ENCODE peak calls at places on chromosomes 11 and 22, in nine cellular contexts. One of them, this sample, is unnamed.
A peak's percentile ranks its signal among the peaks of the same experiment; 100 is the strongest.

GRCh38 chr11:20078846-20079245 is 81.4 kb downstream of the DBX1 start:
- DNase-seq in hepatocyte: no peak
- DNase-seq in suprapubic skin: no peak
- DNase-seq in A549: no peak
- DNase-seq in transverse colon: no peak
- DNase-seq in colonic mucosa: no peak
- DNase-seq in GM12865: no peak
- DNase-seq in prostate gland: no peak
- DNase-seq in stomach: no peak
- DNase-seq in this sample: no peak

GRCh38 chr11:123202155-123202714 is 7.2 kb upstream of the CLMP start:
- DNase-seq in hepatocyte: no peak
- DNase-seq in suprapubic skin: no peak
- DNase-seq in A549: no peak
- DNase-seq in transverse colon: peak; percentile 48
- DNase-seq in colonic mucosa: no peak
- DNase-seq in GM12865: no peak
- DNase-seq in prostate gland: no peak
- DNase-seq in stomach: no peak
- DNase-seq in this sample: peak; percentile 98

GRCh38 chr11:134401825-134402809 is 9.9 kb downstream of the B3GAT1 start:
- DNase-seq in hepatocyte: no peak
- DNase-seq in suprapubic skin: no peak
- DNase-seq in A549: no peak
- DNase-seq in transverse colon: no peak
- DNase-seq in colonic mucosa: no peak
- DNase-seq in GM12865: no peak
- DNase-seq in prostate gland: no peak
- DNase-seq in stomach: peak; percentile 74
- DNase-seq in this sample: no peak

GRCh38 chr22:23193420-23193819 is 13.1 kb downstream of the BCR start:
- DNase-seq in hepatocyte: no peak
- DNase-seq in suprapubic skin: no peak
- DNase-seq in A549: no peak
- DNase-seq in transverse colon: no peak
- DNase-seq in colonic mucosa: no peak
- DNase-seq in GM12865: no peak
- DNase-seq in prostate gland: no peak
- DNase-seq in stomach: no peak
- DNase-seq in this sample: no peak

GRCh38 chr22:29782061-29782845 is 15.1 kb downstream of the UQCR10 start:
- DNase-seq in hepatocyte: peak; percentile 42
- DNase-seq in suprapubic skin: no peak
- DNase-seq in A549: no peak
- DNase-seq in transverse colon: peak; percentile 74
- DNase-seq in colonic mucosa: peak; percentile 65
- DNase-seq in GM12865: no peak
- DNase-seq in prostate gland: peak; percentile 89
- DNase-seq in stomach: peak; percentile 87
- DNase-seq in this sample: no peak

GRCh38 chr11:116517077-116517476 is 255.7 kb downstream of the BUD13 start:
- DNase-seq in hepatocyte: peak; percentile 46
- DNase-seq in suprapubic skin: no peak
- DNase-seq in A549: no peak
- DNase-seq in transverse colon: no peak
- DNase-seq in colonic mucosa: no peak
- DNase-seq in GM12865: no peak
- DNase-seq in prostate gland: no peak
- DNase-seq in stomach: peak; percentile 22
- DNase-seq in this sample: no peak

GRCh38 chr11:10294289-10294953 is 402 bp upstream of the SBF2 start:
- DNase-seq in hepatocyte: peak; percentile 70
- DNase-seq in suprapubic skin: peak; percentile 80
- DNase-seq in A549: peak; percentile 62
- DNase-seq in transverse colon: peak; percentile 41
- DNase-seq in colonic mucosa: peak; percentile 61
- DNase-seq in GM12865: no peak
- DNase-seq in prostate gland: peak; percentile 55
- DNase-seq in stomach: no peak
- DNase-seq in this sample: peak; percentile 95

GRCh38 chr11:62482753-62483152 is 63.9 kb downstream of the AHNAK start:
- DNase-seq in hepatocyte: no peak
- DNase-seq in suprapubic skin: no peak
- DNase-seq in A549: no peak
- DNase-seq in transverse colon: no peak
- DNase-seq in colonic mucosa: no peak
- DNase-seq in GM12865: no peak
- DNase-seq in prostate gland: no peak
- DNase-seq in stomach: no peak
- DNase-seq in this sample: no peak

GRCh38 chr11:5274340-5274739 is 4.6 kb upstream of the HBE1 start:
- DNase-seq in hepatocyte: no peak
- DNase-seq in suprapubic skin: no peak
- DNase-seq in A549: no peak
- DNase-seq in transverse colon: no peak
- DNase-seq in colonic mucosa: no peak
- DNase-seq in GM12865: no peak
- DNase-seq in prostate gland: no peak
- DNase-seq in stomach: no peak
- DNase-seq in this sample: no peak

GRCh38 chr11:44315947-44316387 is 6.0 kb upstream of the ALX4 start:
- DNase-seq in hepatocyte: peak; percentile 63
- DNase-seq in suprapubic skin: no peak
- DNase-seq in A549: peak; percentile 44
- DNase-seq in transverse colon: no peak
- DNase-seq in colonic mucosa: no peak
- DNase-seq in GM12865: no peak
- DNase-seq in prostate gland: no peak
- DNase-seq in stomach: no peak
- DNase-seq in this sample: no peak

GRCh38 chr11:116078101-116078561 is 573.9 kb upstream of the CADM1 start:
- DNase-seq in hepatocyte: peak; percentile 15
- DNase-seq in suprapubic skin: no peak
- DNase-seq in A549: no peak
- DNase-seq in transverse colon: no peak
- DNase-seq in colonic mucosa: no peak
- DNase-seq in GM12865: peak; percentile 51
- DNase-seq in prostate gland: no peak
- DNase-seq in stomach: no peak
- DNase-seq in this sample: no peak

GRCh38 chr11:20055312-20055711 is 105.0 kb downstream of the DBX1 start:
- DNase-seq in hepatocyte: no peak
- DNase-seq in suprapubic skin: no peak
- DNase-seq in A549: no peak
- DNase-seq in transverse colon: no peak
- DNase-seq in colonic mucosa: no peak
- DNase-seq in GM12865: no peak
- DNase-seq in prostate gland: no peak
- DNase-seq in stomach: no peak
- DNase-seq in this sample: no peak

GRCh38 chr11:40293655-40294342 is 1165.7 kb downstream of the LRRC4C start:
- DNase-seq in hepatocyte: peak; percentile 88
- DNase-seq in suprapubic skin: peak; percentile 59
- DNase-seq in A549: peak; percentile 82
- DNase-seq in transverse colon: peak; percentile 16
- DNase-seq in colonic mucosa: peak; percentile 37
- DNase-seq in GM12865: peak; percentile 70
- DNase-seq in prostate gland: peak; percentile 9
- DNase-seq in stomach: peak; percentile 59
- DNase-seq in this sample: peak; percentile 85

GRCh38 chr11:33970984-33971466 is 79.1 kb upstream of the LMO2 start:
- DNase-seq in hepatocyte: peak; percentile 77
- DNase-seq in suprapubic skin: peak; percentile 62
- DNase-seq in A549: peak; percentile 66
- DNase-seq in transverse colon: peak; percentile 32
- DNase-seq in colonic mucosa: peak; percentile 37
- DNase-seq in GM12865: peak; percentile 67
- DNase-seq in prostate gland: peak; percentile 35
- DNase-seq in stomach: peak; percentile 30
- DNase-seq in this sample: peak; percentile 54

GRCh38 chr11:44104472-44105294 is 9.2 kb downstream of the EXT2 start:
- DNase-seq in hepatocyte: no peak
- DNase-seq in suprapubic skin: no peak
- DNase-seq in A549: peak; percentile 37
- DNase-seq in transverse colon: no peak
- DNase-seq in colonic mucosa: no peak
- DNase-seq in GM12865: no peak
- DNase-seq in prostate gland: no peak
- DNase-seq in stomach: no peak
- DNase-seq in this sample: no peak

GRCh38 chr22:39364646-39365405 is 15.0 kb downstream of the SYNGR1 start:
- DNase-seq in hepatocyte: no peak
- DNase-seq in suprapubic skin: no peak
- DNase-seq in A549: no peak
- DNase-seq in transverse colon: no peak
- DNase-seq in colonic mucosa: no peak
- DNase-seq in GM12865: no peak
- DNase-seq in prostate gland: no peak
- DNase-seq in stomach: no peak
- DNase-seq in this sample: no peak

DNA sequence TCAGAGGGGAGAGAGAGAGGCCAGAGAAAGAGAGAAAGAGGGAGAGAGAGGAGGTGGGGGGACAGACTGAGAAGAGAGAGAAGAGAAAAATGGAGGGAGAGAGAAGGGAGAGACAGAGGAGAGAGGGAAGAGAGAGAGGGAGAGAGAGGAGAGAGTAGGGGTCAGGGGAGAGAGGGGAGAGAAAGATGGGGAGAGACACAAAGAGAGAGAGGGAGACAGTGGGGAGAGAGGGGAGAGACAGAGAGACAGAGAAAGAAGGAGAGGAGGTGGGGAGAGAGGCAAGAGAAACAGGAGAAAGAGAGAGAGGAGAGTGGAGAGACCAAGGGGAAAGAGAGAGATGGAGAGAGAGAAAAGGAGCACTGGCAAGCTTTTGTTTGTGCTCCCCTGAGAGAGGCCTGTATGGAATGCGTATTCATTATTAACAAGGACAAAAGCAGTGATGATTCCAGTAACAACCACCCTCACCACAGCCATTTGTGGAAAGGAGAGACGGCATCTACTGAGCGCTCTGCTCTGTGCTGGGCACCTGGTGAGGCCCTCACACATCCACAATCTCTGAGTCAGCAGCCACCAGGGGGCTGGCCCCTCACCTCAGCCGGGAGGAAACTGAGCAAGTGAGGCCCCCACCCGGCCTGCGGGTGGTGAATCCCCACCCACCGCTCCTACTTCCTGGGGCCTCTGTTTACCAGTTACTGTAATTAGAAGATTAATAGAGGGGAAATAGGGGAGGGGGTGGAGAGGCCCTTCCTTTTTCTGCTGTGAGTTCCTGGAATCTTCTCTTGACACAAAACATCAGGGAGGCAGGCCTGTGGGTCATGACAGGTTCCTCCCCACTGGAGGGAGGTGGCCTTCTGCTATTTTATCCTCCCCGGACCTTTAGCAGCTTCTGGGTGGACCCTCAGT is 14.7 kb upstream of the MIAT start:
- DNase-seq in hepatocyte: no peak
- DNase-seq in suprapubic skin: no peak
- DNase-seq in A549: no peak
- DNase-seq in transverse colon: peak; percentile 53
- DNase-seq in colonic mucosa: no peak
- DNase-seq in GM12865: peak; percentile 65
- DNase-seq in prostate gland: no peak
- DNase-seq in stomach: peak; percentile 39
- DNase-seq in this sample: no peak
- TF ChIP-seq CTCF in hepatocyte: no peak
- TF ChIP-seq CTCF in suprapubic skin: no peak
- TF ChIP-seq CTCF in A549: no peak
- TF ChIP-seq CTCF in transverse colon: no peak
- TF ChIP-seq CTCF in colonic mucosa: no peak
- TF ChIP-seq CTCF in GM12865: peak; percentile 35
- TF ChIP-seq CTCF in prostate gland: no peak
- TF ChIP-seq CTCF in stomach: no peak
- TF ChIP-seq CTCF in this sample: peak; percentile 13

DNA sequence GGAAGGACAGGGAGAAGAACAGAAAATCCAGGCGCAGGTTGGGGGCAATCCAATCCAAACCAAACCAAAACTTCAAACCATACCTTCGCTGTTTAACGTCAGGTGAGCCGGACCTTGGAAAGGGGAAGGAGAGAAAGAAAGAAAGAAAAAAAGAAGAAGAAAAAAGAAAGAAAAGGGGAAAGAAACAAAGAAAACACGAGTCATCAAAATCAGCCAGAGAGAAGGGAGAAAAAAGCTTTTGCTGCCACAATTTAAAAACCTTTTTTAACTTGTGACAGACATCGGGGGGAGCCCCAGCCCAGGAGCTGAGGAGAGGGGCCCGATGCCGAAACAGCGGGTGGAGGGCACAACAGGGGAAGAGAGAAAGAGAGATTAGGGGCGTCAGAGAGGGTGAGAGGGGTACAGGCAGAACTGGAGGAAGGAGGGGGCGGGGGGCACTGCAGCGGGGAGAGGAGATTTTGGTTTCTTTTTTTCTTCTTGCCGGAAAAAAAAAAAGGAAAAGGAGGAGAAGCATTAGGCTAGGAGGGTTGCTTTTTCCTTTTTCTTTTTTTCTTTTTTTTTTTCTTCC is 30.1 kb downstream of the NRXN2 start:
- DNase-seq in hepatocyte: no peak
- DNase-seq in suprapubic skin: no peak
- DNase-seq in A549: no peak
- DNase-seq in transverse colon: no peak
- DNase-seq in colonic mucosa: no peak
- DNase-seq in GM12865: no peak
- DNase-seq in prostate gland: no peak
- DNase-seq in stomach: no peak
- DNase-seq in this sample: no peak
- H3K4me3 ChIP-seq in hepatocyte: no peak overlapping the region
- H3K4me3 ChIP-seq in suprapubic skin: no peak overlapping the region
- H3K4me3 ChIP-seq in A549: no peak overlapping the region
- H3K4me3 ChIP-seq in transverse colon: no peak overlapping the region
- H3K4me3 ChIP-seq in colonic mucosa: no peak overlapping the region
- H3K4me3 ChIP-seq in GM12865: no peak overlapping the region
- H3K4me3 ChIP-seq in prostate gland: no peak overlapping the region
- H3K4me3 ChIP-seq in stomach: no peak overlapping the region
- H3K4me3 ChIP-seq in this sample: no peak overlapping the region

DNA sequence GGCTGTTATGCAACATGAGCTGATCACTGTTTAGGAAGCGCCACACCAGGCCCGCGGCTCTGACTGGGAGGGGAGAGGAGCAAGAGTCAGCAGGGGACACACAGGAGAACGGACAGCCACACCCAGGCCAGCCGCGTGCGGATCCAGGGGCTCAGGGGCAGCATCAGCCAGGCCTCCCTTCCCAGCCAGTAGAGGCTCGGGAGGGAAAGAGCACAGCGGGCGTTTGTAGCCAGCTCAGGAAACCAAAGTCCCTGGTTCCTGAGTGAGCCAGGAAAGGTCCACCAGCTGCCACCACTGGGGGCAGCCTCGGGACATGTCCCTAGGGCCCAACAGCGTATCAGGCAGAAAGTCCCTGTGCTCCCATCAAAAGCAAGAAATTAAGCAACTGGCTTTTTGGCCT is 71.8 kb upstream of the PITPNB start:
- DNase-seq in hepatocyte: peak; percentile 51
- DNase-seq in suprapubic skin: peak; percentile 77
- DNase-seq in A549: peak; percentile 16
- DNase-seq in transverse colon: peak; percentile 15
- DNase-seq in colonic mucosa: peak; percentile 27
- DNase-seq in GM12865: peak; percentile 36
- DNase-seq in prostate gland: no peak
- DNase-seq in stomach: peak; percentile 35
- DNase-seq in this sample: peak; percentile 56
- TF ChIP-seq CTCF in hepatocyte: peak; percentile 42
- TF ChIP-seq CTCF in suprapubic skin: peak; percentile 36
- TF ChIP-seq CTCF in A549: no peak
- TF ChIP-seq CTCF in transverse colon: peak; percentile 26
- TF ChIP-seq CTCF in colonic mucosa: peak; percentile 19
- TF ChIP-seq CTCF in GM12865: peak; percentile 54
- TF ChIP-seq CTCF in prostate gland: no peak
- TF ChIP-seq CTCF in stomach: peak; percentile 19
- TF ChIP-seq CTCF in this sample: peak; percentile 75

GRCh38 chr11:114161486-114162250 is 102.2 kb downstream of the ZBTB16 start:
- DNase-seq in hepatocyte: no peak
- DNase-seq in suprapubic skin: no peak
- DNase-seq in A549: no peak
- DNase-seq in transverse colon: no peak
- DNase-seq in colonic mucosa: no peak
- DNase-seq in GM12865: no peak
- DNase-seq in prostate gland: no peak
- DNase-seq in stomach: no peak
- DNase-seq in this sample: no peak
- H3K4me3 ChIP-seq in hepatocyte: no peak overlapping the region
- H3K4me3 ChIP-seq in suprapubic skin: peak overlapping the region; percentile 20
- H3K4me3 ChIP-seq in A549: no peak overlapping the region
- H3K4me3 ChIP-seq in transverse colon: no peak overlapping the region
- H3K4me3 ChIP-seq in colonic mucosa: no peak overlapping the region
- H3K4me3 ChIP-seq in GM12865: no peak overlapping the region
- H3K4me3 ChIP-seq in prostate gland: no peak overlapping the region
- H3K4me3 ChIP-seq in stomach: no peak overlapping the region
- H3K4me3 ChIP-seq in this sample: no peak overlapping the region